ENCODE peak calls at places on chromosomes 4 and X, in ten cellular contexts. U is HT1080; H is smooth muscle cell of the brain vasculature; X is A549; D is stimulated activated CD4-positive, alpha-beta T cell treated with anti-CD3 and anti-CD28 coated beads, Interleukin-4, amount 100 ng/mL, for 1 hour; E is ELF-1; B is NCI-H524; L is ovary; R is mucosa of descending colon; J is mammary epithelial cell. W is an unnamed sample.

GRCh38 chrX:29496636-29497180 is 718.7 kb upstream of the MAGEB2 start:
- DNase-seq in J (no peak), X (no peak), E (no peak), D (no peak), H (no peak), R (no peak), U (no peak), L (no peak), B (no peak), W (no peak)

GRCh38 chr4:8702516-8703400 is 110.2 kb downstream of the CPZ start:
- DNase-seq in B (no peak), D (no peak), J (no peak), R (no peak), L (no peak), X (no peak), H (no peak), E (no peak), U (no peak), W (peak)

GRCh38 chr4:81352476-81352875 is 119.2 kb downstream of the RASGEF1B start:
- DNase-seq in L (no peak), U (no peak), E (no peak), B (no peak), X (no peak), H (no peak), D (no peak), J (peak), R (no peak), W (no peak)

GRCh38 chrX:38117485-38117884 is 103.2 kb downstream of the SRPX start:
- DNase-seq in U (no peak), L (no peak), J (peak), X (no peak), R (no peak), H (no peak), D (no peak), E (no peak), B (peak), W (no peak)

GRCh38 chr4:8136972-8137710 is 21.5 kb downstream of the ABLIM2 start:
- DNase-seq in H (no peak), B (no peak), E (no peak), X (no peak), L (no peak), D (no peak), U (no peak), R (no peak), J (no peak), W (no peak)

GRCh38 chr4:151417766-151418376 is 8.9 kb downstream of the FHIP1A start:
- DNase-seq in H (no peak), E (no peak), R (no peak), B (no peak), D (no peak), U (no peak), X (no peak), J (peak), L (no peak), W (no peak)

GRCh38 chr4:112604590-112604989 is 32.1 kb downstream of the ZGRF1 start:
- DNase-seq in D (peak), B (peak), J (peak), X (peak), R (no peak), H (peak), U (peak), E (peak), L (peak), W (peak)

GRCh38 chr4:6124386-6125102 is 75.8 kb downstream of the JAKMIP1 start:
- DNase-seq in L (no peak), R (no peak), J (no peak), U (no peak), H (no peak), X (no peak), E (no peak), D (no peak), B (no peak), W (no peak)

GRCh38 chrX:140967036-140967435 is 35.4 kb upstream of the SPANXB1 start:
- DNase-seq in H (no peak), X (no peak), D (no peak), R (no peak), J (no peak), U (no peak), E (no peak), L (no peak), B (no peak), W (no peak)

W was measured in heart left ventricle.